ENCODE peak calls at places on chromosomes 11 and 22, in nine cellular contexts. One of them, this sample, is unnamed.

GRCh38 chr11:119335655-119336543 is 1.6 kb downstream of the RNF26 start:
- DNase-seq in fibroblast of pulmonary artery: no peak
- DNase-seq in NB4: no peak
- DNase-seq in CD8-positive, alpha-beta T cell: no peak
- DNase-seq in pancreas: no peak
- DNase-seq in foreskin fibroblast: no peak
- DNase-seq in foreskin keratinocyte: no peak
- DNase-seq in GM12878: no peak
- DNase-seq in Calu3: no peak
- DNase-seq in this sample: no peak

GRCh38 chr11:7576671-7577225 is 62.9 kb downstream of the PPFIBP2 start:
- DNase-seq in CD8-positive, alpha-beta T cell: no peak
- DNase-seq in GM12878: no peak
- DNase-seq in fibroblast of pulmonary artery: no peak
- DNase-seq in foreskin keratinocyte: no peak
- DNase-seq in foreskin fibroblast: peak
- DNase-seq in pancreas: no peak
- DNase-seq in Calu3: no peak
- DNase-seq in NB4: no peak
- DNase-seq in this sample: no peak

GRCh38 chr22:30340911-30341685 is 14.4 kb upstream of the TBC1D10A start:
- DNase-seq in NB4: no peak
- DNase-seq in foreskin fibroblast: no peak
- DNase-seq in foreskin keratinocyte: no peak
- DNase-seq in fibroblast of pulmonary artery: no peak
- DNase-seq in CD8-positive, alpha-beta T cell: no peak
- DNase-seq in pancreas: no peak
- DNase-seq in Calu3: no peak
- DNase-seq in GM12878: no peak
- DNase-seq in this sample: no peak

GRCh38 chr11:820655-821512 is 2.2 kb downstream of the PNPLA2 start:
- DNase-seq in fibroblast of pulmonary artery: peak
- DNase-seq in NB4: peak
- DNase-seq in Calu3: peak
- DNase-seq in foreskin keratinocyte: no peak
- DNase-seq in CD8-positive, alpha-beta T cell: no peak
- DNase-seq in foreskin fibroblast: peak
- DNase-seq in GM12878: no peak
- DNase-seq in pancreas: peak
- DNase-seq in this sample: no peak

GRCh38 chr11:76453248-76453647 is 8.4 kb downstream of the EMSY start:
- DNase-seq in fibroblast of pulmonary artery: no peak
- DNase-seq in GM12878: no peak
- DNase-seq in pancreas: no peak
- DNase-seq in foreskin keratinocyte: no peak
- DNase-seq in CD8-positive, alpha-beta T cell: no peak
- DNase-seq in NB4: no peak
- DNase-seq in Calu3: no peak
- DNase-seq in foreskin fibroblast: no peak
- DNase-seq in this sample: no peak

GRCh38 chr11:73469401-73469800 is 93.2 kb downstream of the RELT start:
- DNase-seq in Calu3: no peak
- DNase-seq in foreskin fibroblast: no peak
- DNase-seq in pancreas: no peak
- DNase-seq in NB4: no peak
- DNase-seq in GM12878: no peak
- DNase-seq in CD8-positive, alpha-beta T cell: no peak
- DNase-seq in fibroblast of pulmonary artery: peak
- DNase-seq in foreskin keratinocyte: no peak
- DNase-seq in this sample: no peak

GRCh38 chr22:50057292-50057867 is 718 bp downstream of the TTLL8 start:
- DNase-seq in GM12878: no peak
- DNase-seq in foreskin keratinocyte: no peak
- DNase-seq in CD8-positive, alpha-beta T cell: no peak
- DNase-seq in NB4: no peak
- DNase-seq in foreskin fibroblast: no peak
- DNase-seq in fibroblast of pulmonary artery: no peak
- DNase-seq in Calu3: no peak
- DNase-seq in pancreas: no peak
- DNase-seq in this sample: no peak

GRCh38 chr11:12007230-12007593 is 1.2 kb downstream of the DKK3 start:
- DNase-seq in pancreas: no peak
- DNase-seq in GM12878: no peak
- DNase-seq in foreskin keratinocyte: no peak
- DNase-seq in fibroblast of pulmonary artery: no peak
- DNase-seq in foreskin fibroblast: no peak
- DNase-seq in CD8-positive, alpha-beta T cell: no peak
- DNase-seq in NB4: no peak
- DNase-seq in Calu3: no peak
- DNase-seq in this sample: no peak

GRCh38 chr11:69882270-69882608 is 63.0 kb upstream of the FGF3 start:
- DNase-seq in NB4: no peak
- DNase-seq in CD8-positive, alpha-beta T cell: no peak
- DNase-seq in foreskin keratinocyte: no peak
- DNase-seq in pancreas: peak
- DNase-seq in fibroblast of pulmonary artery: no peak
- DNase-seq in Calu3: no peak
- DNase-seq in foreskin fibroblast: no peak
- DNase-seq in GM12878: no peak
- DNase-seq in this sample: peak

GRCh38 chr11:93986716-93987115 is 34.4 kb upstream of the HEPHL1 start:
- DNase-seq in pancreas: peak
- DNase-seq in foreskin fibroblast: no peak
- DNase-seq in foreskin keratinocyte: no peak
- DNase-seq in GM12878: no peak
- DNase-seq in CD8-positive, alpha-beta T cell: no peak
- DNase-seq in fibroblast of pulmonary artery: peak
- DNase-seq in NB4: no peak
- DNase-seq in Calu3: peak
- DNase-seq in this sample: no peak

GRCh38 chr22:17423616-17424015 is 54.4 kb downstream of the CECR2 start:
- DNase-seq in CD8-positive, alpha-beta T cell: no peak
- DNase-seq in Calu3: no peak
- DNase-seq in foreskin fibroblast: no peak
- DNase-seq in fibroblast of pulmonary artery: no peak
- DNase-seq in pancreas: no peak
- DNase-seq in foreskin keratinocyte: no peak
- DNase-seq in NB4: no peak
- DNase-seq in GM12878: no peak
- DNase-seq in this sample: no peak
- TF ChIP-seq CTCF in CD8-positive, alpha-beta T cell: no peak
- TF ChIP-seq CTCF in Calu3: no peak
- TF ChIP-seq CTCF in foreskin fibroblast: no peak
- TF ChIP-seq CTCF in fibroblast of pulmonary artery: no peak
- TF ChIP-seq CTCF in pancreas: no peak
- TF ChIP-seq CTCF in foreskin keratinocyte: no peak
- TF ChIP-seq CTCF in NB4: no peak
- TF ChIP-seq CTCF in GM12878: no peak
- TF ChIP-seq CTCF in this sample: no peak

DNA sequence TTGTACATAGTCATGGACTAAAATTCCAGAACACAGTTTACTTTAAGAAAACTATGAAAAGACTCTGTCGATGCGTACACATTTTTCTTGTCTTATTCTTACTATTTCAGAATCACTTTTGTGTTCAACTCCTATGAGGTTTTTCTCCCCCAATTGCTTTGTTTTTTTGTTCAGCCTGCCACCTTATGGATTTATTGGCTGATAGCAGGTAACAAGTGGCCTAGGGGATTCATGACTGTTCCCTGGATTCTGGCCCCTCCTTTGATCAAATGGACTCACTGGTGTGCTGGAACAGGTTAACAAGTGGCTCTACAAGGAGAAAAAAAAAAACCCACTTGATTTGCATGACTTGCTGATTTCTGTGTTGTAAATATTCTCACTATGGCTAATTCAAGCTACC is 10.6 kb downstream of the MMP20 start:
- DNase-seq in GM12878: no peak
- DNase-seq in Calu3: no peak
- DNase-seq in foreskin keratinocyte: no peak
- DNase-seq in CD8-positive, alpha-beta T cell: no peak
- DNase-seq in NB4: peak
- DNase-seq in foreskin fibroblast: no peak
- DNase-seq in fibroblast of pulmonary artery: no peak
- DNase-seq in pancreas: no peak
- DNase-seq in this sample: no peak
- TF ChIP-seq CTCF in GM12878: peak
- TF ChIP-seq CTCF in Calu3: no peak
- TF ChIP-seq CTCF in foreskin keratinocyte: peak
- TF ChIP-seq CTCF in CD8-positive, alpha-beta T cell: no peak
- TF ChIP-seq CTCF in NB4: no peak
- TF ChIP-seq CTCF in foreskin fibroblast: no peak
- TF ChIP-seq CTCF in fibroblast of pulmonary artery: no peak
- TF ChIP-seq CTCF in pancreas: no peak
- TF ChIP-seq CTCF in this sample: no peak

GRCh38 chr11:126766425-126766824 is 234.1 kb downstream of the KIRREL3 start:
- DNase-seq in pancreas: no peak
- DNase-seq in foreskin fibroblast: no peak
- DNase-seq in GM12878: no peak
- DNase-seq in CD8-positive, alpha-beta T cell: no peak
- DNase-seq in Calu3: peak
- DNase-seq in fibroblast of pulmonary artery: no peak
- DNase-seq in foreskin keratinocyte: no peak
- DNase-seq in NB4: peak
- DNase-seq in this sample: no peak
- TF ChIP-seq CTCF in pancreas: no peak
- TF ChIP-seq CTCF in foreskin fibroblast: no peak
- TF ChIP-seq CTCF in GM12878: no peak
- TF ChIP-seq CTCF in CD8-positive, alpha-beta T cell: no peak
- TF ChIP-seq CTCF in Calu3: no peak
- TF ChIP-seq CTCF in fibroblast of pulmonary artery: no peak
- TF ChIP-seq CTCF in foreskin keratinocyte: no peak
- TF ChIP-seq CTCF in NB4: no peak
- TF ChIP-seq CTCF in this sample: no peak

GRCh38 chr11:27723685-27724084 is 23.4 kb upstream of the BDNF start:
- DNase-seq in NB4: no peak
- DNase-seq in CD8-positive, alpha-beta T cell: no peak
- DNase-seq in GM12878: no peak
- DNase-seq in pancreas: no peak
- DNase-seq in foreskin keratinocyte: no peak
- DNase-seq in fibroblast of pulmonary artery: no peak
- DNase-seq in Calu3: no peak
- DNase-seq in foreskin fibroblast: no peak
- DNase-seq in this sample: no peak
- TF ChIP-seq CTCF in NB4: no peak
- TF ChIP-seq CTCF in CD8-positive, alpha-beta T cell: no peak
- TF ChIP-seq CTCF in GM12878: no peak
- TF ChIP-seq CTCF in pancreas: no peak
- TF ChIP-seq CTCF in foreskin keratinocyte: no peak
- TF ChIP-seq CTCF in fibroblast of pulmonary artery: peak
- TF ChIP-seq CTCF in Calu3: no peak
- TF ChIP-seq CTCF in foreskin fibroblast: peak
- TF ChIP-seq CTCF in this sample: no peak

GRCh38 chr11:32494629-32495028 is 59.3 kb upstream of the WT1 start:
- DNase-seq in foreskin fibroblast: no peak
- DNase-seq in GM12878: no peak
- DNase-seq in CD8-positive, alpha-beta T cell: no peak
- DNase-seq in fibroblast of pulmonary artery: no peak
- DNase-seq in pancreas: no peak
- DNase-seq in Calu3: no peak
- DNase-seq in NB4: no peak
- DNase-seq in foreskin keratinocyte: no peak
- DNase-seq in this sample: no peak

GRCh38 chr11:32485733-32486132 is 50.4 kb upstream of the WT1 start:
- DNase-seq in fibroblast of pulmonary artery: no peak
- DNase-seq in NB4: no peak
- DNase-seq in CD8-positive, alpha-beta T cell: no peak
- DNase-seq in GM12878: no peak
- DNase-seq in foreskin keratinocyte: no peak
- DNase-seq in Calu3: no peak
- DNase-seq in foreskin fibroblast: no peak
- DNase-seq in pancreas: no peak
- DNase-seq in this sample: no peak

GRCh38 chr11:32487270-32487669 is 51.9 kb upstream of the WT1 start:
- DNase-seq in Calu3: peak
- DNase-seq in NB4: peak
- DNase-seq in fibroblast of pulmonary artery: peak
- DNase-seq in GM12878: no peak
- DNase-seq in pancreas: no peak
- DNase-seq in foreskin fibroblast: no peak
- DNase-seq in foreskin keratinocyte: no peak
- DNase-seq in CD8-positive, alpha-beta T cell: no peak
- DNase-seq in this sample: no peak

GRCh38 chr11:32489464-32489863 is 54.1 kb upstream of the WT1 start:
- DNase-seq in NB4: no peak
- DNase-seq in CD8-positive, alpha-beta T cell: no peak
- DNase-seq in fibroblast of pulmonary artery: no peak
- DNase-seq in pancreas: no peak
- DNase-seq in foreskin keratinocyte: no peak
- DNase-seq in foreskin fibroblast: no peak
- DNase-seq in GM12878: no peak
- DNase-seq in Calu3: no peak
- DNase-seq in this sample: no peak
- TF ChIP-seq CTCF in NB4: no peak
- TF ChIP-seq CTCF in CD8-positive, alpha-beta T cell: no peak
- TF ChIP-seq CTCF in fibroblast of pulmonary artery: peak
- TF ChIP-seq CTCF in pancreas: no peak
- TF ChIP-seq CTCF in foreskin keratinocyte: no peak
- TF ChIP-seq CTCF in foreskin fibroblast: no peak
- TF ChIP-seq CTCF in GM12878: no peak
- TF ChIP-seq CTCF in Calu3: no peak
- TF ChIP-seq CTCF in this sample: peak

GRCh38 chr22:17891427-17892167 is 117.3 kb upstream of the BID start:
- DNase-seq in GM12878: no peak
- DNase-seq in foreskin keratinocyte: no peak
- DNase-seq in fibroblast of pulmonary artery: no peak
- DNase-seq in Calu3: no peak
- DNase-seq in foreskin fibroblast: no peak
- DNase-seq in CD8-positive, alpha-beta T cell: no peak
- DNase-seq in pancreas: no peak
- DNase-seq in NB4: peak
- DNase-seq in this sample: no peak
- TF ChIP-seq CTCF in GM12878: peak
- TF ChIP-seq CTCF in foreskin keratinocyte: peak
- TF ChIP-seq CTCF in fibroblast of pulmonary artery: peak
- TF ChIP-seq CTCF in Calu3: no peak
- TF ChIP-seq CTCF in foreskin fibroblast: peak
- TF ChIP-seq CTCF in CD8-positive, alpha-beta T cell: no peak
- TF ChIP-seq CTCF in pancreas: no peak
- TF ChIP-seq CTCF in NB4: peak
- TF ChIP-seq CTCF in this sample: no peak

GRCh38 chr22:41021655-41022454 is 70.5 kb upstream of the EP300 start:
- DNase-seq in NB4: peak
- DNase-seq in GM12878: no peak
- DNase-seq in pancreas: peak
- DNase-seq in foreskin keratinocyte: peak
- DNase-seq in CD8-positive, alpha-beta T cell: peak
- DNase-seq in fibroblast of pulmonary artery: peak
- DNase-seq in foreskin fibroblast: peak
- DNase-seq in Calu3: peak
- DNase-seq in this sample: peak
- TF ChIP-seq CTCF in NB4: no peak
- TF ChIP-seq CTCF in GM12878: no peak
- TF ChIP-seq CTCF in pancreas: no peak
- TF ChIP-seq CTCF in foreskin keratinocyte: peak
- TF ChIP-seq CTCF in CD8-positive, alpha-beta T cell: no peak
- TF ChIP-seq CTCF in fibroblast of pulmonary artery: no peak
- TF ChIP-seq CTCF in foreskin fibroblast: no peak
- TF ChIP-seq CTCF in Calu3: no peak
- TF ChIP-seq CTCF in this sample: no peak